ENCODE peak calls at places on chromosomes 1 and 21, in ten cellular contexts. U, G, C, X, D, V, K, S, E and P are unnamed samples.

GRCh38 chr1:244234009-244234643 is 183.0 kb downstream of the ZBTB18 start:
- DNase-seq in U (no peak), G (peak; percentile 58), C (no peak), X (no peak), D (no peak), V (no peak), K (no peak), S (no peak), E (no peak), P (no peak)

GRCh38 chr1:216710042-216710441 is 13.2 kb downstream of the ESRRG start:
- DNase-seq in U (no peak), G (no peak), C (no peak), X (no peak), D (no peak), V (no peak), K (no peak), S (no peak), E (no peak), P (no peak)

GRCh38 chr1:63487336-63488065 is 35.5 kb downstream of the ITGB3BP start:
- DNase-seq in U (peak; percentile 83), G (no peak), C (no peak), X (no peak), D (no peak), V (peak; percentile 69), K (no peak), S (no peak), E (peak; percentile 74), P (no peak)

GRCh38 chr1:207423560-207424292 is 30.4 kb upstream of the CR2 start:
- DNase-seq in U (no peak), G (no peak), C (no peak), X (no peak), D (peak; percentile 29), V (no peak), K (no peak), S (no peak), E (peak; percentile 13), P (no peak)

GRCh38 chr1:234778215-234779159 is 168.5 kb upstream of the IRF2BP2 start:
- DNase-seq in U (no peak), G (peak; percentile 64), C (no peak), X (no peak), D (no peak), V (no peak), K (no peak), S (peak; percentile 27), E (peak; percentile 53), P (no peak)

GRCh38 chr1:17304827-17305177 is 3.2 kb upstream of the PADI4 start:
- DNase-seq in U (no peak), G (peak; percentile 25), C (no peak), X (no peak), D (no peak), V (no peak), K (no peak), S (no peak), E (no peak), P (no peak)

GRCh38 chr21:31557956-31558838 is 101.3 kb upstream of the SOD1 start:
- DNase-seq in U (no peak), G (peak; percentile 57), C (no peak), X (peak; percentile 18), D (peak; percentile 51), V (no peak), K (peak; percentile 75), S (peak; percentile 36), E (peak; percentile 60), P (peak; percentile 62)

GRCh38 chr1:234154320-234155251 is 218.7 kb upstream of the COA6 start:
- DNase-seq in U (peak; percentile 47), G (peak; percentile 80), C (peak; percentile 30), X (no peak), D (peak; percentile 20), V (peak; percentile 85), K (peak; percentile 51), S (no peak), E (peak; percentile 84), P (no peak)

GRCh38 chr1:36530791-36531190 is 48.1 kb upstream of the CSF3R start:
- DNase-seq in U (no peak), G (no peak), C (no peak), X (no peak), D (no peak), V (no peak), K (no peak), S (no peak), E (no peak), P (no peak)

GRCh38 chr1:187409341-187409740 is 580.6 kb downstream of the PLA2G4A start:
- DNase-seq in U (peak; percentile 9), G (no peak), C (peak; percentile 6), X (no peak), D (no peak), V (no peak), K (no peak), S (no peak), E (no peak), P (no peak)